ENCODE peak calls at places on chromosomes 5 and 9, in four cellular contexts. X, L, I and H are unnamed samples.

GRCh38 chr5:82165740-82166530 is 112.2 kb downstream of the RPS23 start:
- DNase-seq in L (peak), I (peak), X (peak), H (peak)

GRCh38 chr5:155616779-155617392 is 603.3 kb downstream of the KIF4B start:
- DNase-seq in L (peak), X (no peak), I (peak), H (no peak)

GRCh38 chr5:131953969-131954368 is 8.5 kb upstream of the MEIKIN start:
- DNase-seq in L (no peak), X (no peak), I (no peak), H (no peak)

GRCh38 chr9:126692759-126693427 is 79.2 kb downstream of the LMX1B start:
- DNase-seq in X (no peak), I (no peak), L (no peak), H (no peak)

GRCh38 chr9:117276444-117276843 is 138.4 kb downstream of the ASTN2 start:
- DNase-seq in L (no peak), I (peak), X (no peak), H (no peak)

GRCh38 chr9:134644715-134645606 is 3.4 kb downstream of the COL5A1 start:
- DNase-seq in I (no peak), L (no peak), X (peak), H (no peak)

GRCh38 chr9:105751761-105752160 is 57.4 kb downstream of the TMEM38B start:
- DNase-seq in X (peak), L (no peak), I (no peak), H (no peak)

GRCh38 chr9:76996700-76997099 is 22.8 kb upstream of the FOXB2 start:
- DNase-seq in I (no peak), X (peak), L (peak), H (no peak)

GRCh38 chr5:10578869-10579268 is 15.0 kb downstream of the ANKRD33B start:
- DNase-seq in X (no peak), L (no peak), I (no peak), H (no peak)